ENCODE peak calls at places on chromosome 7, in five cellular contexts. B, M, R, Q and Y are unnamed samples.

GRCh38 chr7:158302274-158303070 is 285.2 kb downstream of the PTPRN2 start:
- DNase-seq in Q (no peak), M (no peak), B (peak), R (no peak), Y (no peak)

GRCh38 chr7:79810945-79811344 is 323.7 kb upstream of the GNAI1 start:
- DNase-seq in Q (no peak), R (no peak), B (no peak), M (no peak), Y (no peak)

GRCh38 chr7:158244873-158245723 is 342.5 kb downstream of the PTPRN2 start:
- DNase-seq in R (no peak), Q (no peak), B (no peak), M (no peak), Y (no peak)

GRCh38 chr7:97094531-97094930 is 23.0 kb upstream of the SDHAF3 start:
- DNase-seq in R (peak), M (no peak), B (no peak), Q (no peak), Y (no peak)

GRCh38 chr7:5773661-5774086 is 7.8 kb downstream of the RNF216 start:
- DNase-seq in M (peak), R (peak), B (peak), Q (no peak), Y (no peak)

GRCh38 chr7:140571537-140572122 is 69.0 kb downstream of the DENND2A start:
- DNase-seq in M (peak), Q (no peak), B (no peak), R (no peak), Y (no peak)

GRCh38 chr7:84829719-84830118 is 357.1 kb downstream of the SEMA3D start:
- DNase-seq in R (no peak), M (no peak), Q (no peak), B (no peak), Y (no peak)

GRCh38 chr7:30162622-30163124 is 27.9 kb downstream of the MTURN start:
- DNase-seq in Q (peak), M (peak), R (no peak), B (peak), Y (peak)

GRCh38 chr7:29325508-29325907 is 130.9 kb downstream of the CHN2 start:
- DNase-seq in Q (no peak), M (no peak), B (no peak), R (no peak), Y (no peak)

GRCh38 chr7:94514140-94514889 is 4.7 kb downstream of the CASD1 start:
- DNase-seq in Q (no peak), M (no peak), R (no peak), B (no peak), Y (peak)